ENCODE peak calls at places on chromosomes 2 and 18, in eight cellular contexts. R is A549, Z is tibial nerve, E is K562, Y is heart left ventricle, T is adrenal gland, H is lower leg skin, A is spleen. S is an unnamed sample.
A peak's percentile ranks its signal among the peaks of the same experiment; 100 is the strongest.

GRCh38 chr18:3402962-3403585 is 46.9 kb upstream of the TGIF1 start:
- DNase-seq in R (peak; percentile 52), Z (no peak), E (no peak), Y (no peak), T (no peak), H (no peak), A (no peak), S (no peak)

GRCh38 chr18:3151379-3152264 is 68.1 kb downstream of the MYOM1 start:
- DNase-seq in R (peak; percentile 30), Z (no peak), E (peak; percentile 65), Y (no peak), T (no peak), H (no peak), A (no peak), S (no peak)

GRCh38 chr2:224359569-224359968 is 42.3 kb downstream of the FAM124B start:
- DNase-seq in R (peak; percentile 8), Z (no peak), E (peak; percentile 21), Y (no peak), T (no peak), H (no peak), A (no peak), S (no peak)

GRCh38 chr2:150404147-150404546 is 83.3 kb downstream of the RND3 start:
- DNase-seq in R (no peak), Z (no peak), E (no peak), Y (no peak), T (no peak), H (no peak), A (no peak), S (no peak)

GRCh38 chr2:109098251-109098920 is 30.6 kb upstream of the SH3RF3 start:
- DNase-seq in R (no peak), Z (no peak), E (no peak), Y (no peak), T (peak; percentile 48), H (no peak), A (no peak), S (no peak)

GRCh38 chr18:32974421-32975165 is 201.8 kb upstream of the KLHL14 start:
- DNase-seq in R (no peak), Z (no peak), E (no peak), Y (no peak), T (no peak), H (no peak), A (no peak), S (no peak)

GRCh38 chr2:38184964-38185603 is 109.1 kb upstream of the CYP1B1 start:
- DNase-seq in R (no peak), Z (no peak), E (no peak), Y (no peak), T (no peak), H (no peak), A (no peak), S (no peak)

GRCh38 chr2:182066439-182067061 is 80.9 kb downstream of the PPP1R1C start:
- DNase-seq in R (no peak), Z (no peak), E (no peak), Y (no peak), T (no peak), H (no peak), A (no peak), S (no peak)

GRCh38 chr2:33395660-33396249 is 80.7 kb upstream of the RASGRP3 start:
- DNase-seq in R (peak; percentile 78), Z (peak; percentile 26), E (peak; percentile 54), Y (peak; percentile 23), T (peak; percentile 66), H (peak; percentile 31), A (no peak), S (no peak)

GRCh38 chr18:10405014-10405493 is 49.4 kb upstream of the APCDD1 start:
- DNase-seq in R (no peak), Z (no peak), E (no peak), Y (no peak), T (no peak), H (no peak), A (no peak), S (no peak)

GRCh38 chr2:32384529-32384928 is 27.7 kb downstream of the BIRC6 start:
- DNase-seq in R (no peak), Z (no peak), E (no peak), Y (no peak), T (no peak), H (no peak), A (no peak), S (no peak)

GRCh38 chr2:7053650-7054262 is 136.5 kb downstream of the RNF144A start:
- DNase-seq in R (no peak), Z (no peak), E (no peak), Y (no peak), T (peak; percentile 81), H (no peak), A (peak; percentile 78), S (no peak)

DNA sequence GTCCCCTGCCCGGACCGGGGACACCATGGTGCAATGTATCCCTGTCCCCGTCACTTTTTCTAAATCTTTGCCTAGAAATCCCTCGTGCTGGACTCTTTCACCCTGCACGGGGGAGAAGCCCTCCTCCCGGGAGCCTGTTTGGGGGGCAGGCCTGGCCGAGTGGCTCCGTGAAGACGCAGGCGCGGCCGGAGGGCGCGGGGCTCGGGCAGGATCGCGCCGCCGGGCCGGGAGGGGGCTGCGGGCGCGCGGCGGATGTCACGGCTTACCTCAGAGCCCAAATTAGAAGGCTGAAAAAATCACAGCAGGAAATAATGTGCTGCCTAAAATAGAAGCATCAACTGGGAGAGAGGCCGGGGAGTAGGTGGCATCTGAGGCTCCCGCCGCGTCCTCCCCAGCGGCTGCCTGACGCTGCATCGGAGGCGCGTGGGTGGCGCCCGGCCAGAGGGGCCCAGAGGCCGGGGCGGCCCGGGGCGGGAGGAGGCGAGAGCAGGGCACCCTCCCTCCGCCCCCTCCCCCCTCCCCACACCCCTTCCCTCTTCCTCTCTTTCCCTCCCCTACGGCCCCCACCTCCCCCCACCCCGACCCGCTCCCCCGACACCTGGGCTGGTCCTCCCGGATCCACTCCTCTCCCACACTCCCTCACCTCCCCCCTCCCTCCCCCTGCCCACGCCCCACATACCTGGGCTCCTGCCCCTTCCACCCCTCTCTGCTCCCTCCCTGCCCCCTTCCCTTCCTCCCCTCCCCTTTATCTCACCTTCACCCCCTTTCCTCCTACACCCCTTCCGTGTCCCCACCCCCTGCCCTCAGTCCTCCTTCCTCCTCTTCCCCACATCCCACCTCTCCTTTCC is 51.9 kb downstream of the SLC4A1AP start:
- DNase-seq in R (peak; percentile 61), Z (no peak), E (peak; percentile 43), Y (peak; percentile 85), T (peak; percentile 74), H (no peak), A (no peak), S (no peak)
- TF ChIP-seq POLR2A in R (peak; percentile 4), Z (no peak), E (no peak), Y (peak; percentile 90), T (no peak), H (no peak), A (no peak), S (no peak)

GRCh38 chr2:68366083-68366560 is 1.0 kb downstream of the PLEK start:
- DNase-seq in R (no peak), Z (no peak), E (no peak), Y (no peak), T (peak; percentile 54), H (no peak), A (no peak), S (no peak)

GRCh38 chr2:68365087-68365486 is at the start of gene PLEK:
- DNase-seq in R (no peak), Z (peak; percentile 21), E (no peak), Y (peak; percentile 38), T (peak; percentile 75), H (peak; percentile 53), A (peak; percentile 93), S (no peak)

GRCh38 chr2:68362749-68363148 is 2.3 kb upstream of the PLEK start:
- DNase-seq in R (no peak), Z (no peak), E (no peak), Y (no peak), T (no peak), H (no peak), A (no peak), S (no peak)

GRCh38 chr2:68362069-68362468 is 3.0 kb upstream of the PLEK start:
- DNase-seq in R (peak; percentile 81), Z (peak; percentile 62), E (peak; percentile 88), Y (peak; percentile 79), T (peak; percentile 87), H (peak; percentile 53), A (peak; percentile 94), S (peak; percentile 8)

GRCh38 chr2:68363731-68364130 is 1.4 kb upstream of the PLEK start:
- DNase-seq in R (no peak), Z (no peak), E (no peak), Y (no peak), T (no peak), H (no peak), A (no peak), S (no peak)
- TF ChIP-seq CTCF in R (no peak), Z (no peak), E (no peak), Y (no peak), T (no peak), H (no peak), A (no peak), S (no peak)

DNA sequence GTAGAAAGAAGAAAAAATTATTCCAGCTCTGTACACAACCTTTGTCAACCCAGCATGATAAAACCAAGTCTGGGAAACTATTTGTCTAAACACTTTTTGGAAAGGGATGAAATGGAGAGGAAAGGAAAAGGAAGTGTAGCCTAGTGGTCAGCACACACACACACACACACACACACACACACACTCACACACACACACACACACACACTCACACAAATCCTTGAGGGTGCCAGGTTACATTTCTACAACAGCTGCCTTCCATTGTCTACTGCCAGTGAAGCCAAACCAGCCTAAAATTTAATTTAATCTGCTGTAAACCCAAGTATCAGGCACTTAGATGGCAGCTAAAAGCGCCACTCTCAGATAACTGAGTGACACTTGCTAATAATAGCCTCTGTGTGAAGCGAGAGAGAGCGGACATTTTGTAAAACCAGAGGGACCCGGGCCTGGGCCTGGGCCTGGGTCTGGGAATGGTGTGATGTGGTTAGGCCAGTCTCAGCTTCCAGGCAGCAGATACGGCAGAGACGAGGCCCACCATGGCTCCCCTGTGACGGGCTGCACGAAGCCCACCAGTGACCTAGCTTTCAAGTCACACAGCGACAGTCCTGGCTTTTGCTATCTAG is 32.4 kb downstream of the BCL11A start:
- DNase-seq in R (no peak), Z (no peak), E (no peak), Y (no peak), T (no peak), H (no peak), A (peak; percentile 64), S (no peak)
- H3K4me3 ChIP-seq in R (no peak overlapping the region), Z (no peak overlapping the region), E (no peak overlapping the region), Y (no peak overlapping the region), T (no peak overlapping the region), H (no peak overlapping the region), A (no peak overlapping the region), S (no peak overlapping the region)

DNA sequence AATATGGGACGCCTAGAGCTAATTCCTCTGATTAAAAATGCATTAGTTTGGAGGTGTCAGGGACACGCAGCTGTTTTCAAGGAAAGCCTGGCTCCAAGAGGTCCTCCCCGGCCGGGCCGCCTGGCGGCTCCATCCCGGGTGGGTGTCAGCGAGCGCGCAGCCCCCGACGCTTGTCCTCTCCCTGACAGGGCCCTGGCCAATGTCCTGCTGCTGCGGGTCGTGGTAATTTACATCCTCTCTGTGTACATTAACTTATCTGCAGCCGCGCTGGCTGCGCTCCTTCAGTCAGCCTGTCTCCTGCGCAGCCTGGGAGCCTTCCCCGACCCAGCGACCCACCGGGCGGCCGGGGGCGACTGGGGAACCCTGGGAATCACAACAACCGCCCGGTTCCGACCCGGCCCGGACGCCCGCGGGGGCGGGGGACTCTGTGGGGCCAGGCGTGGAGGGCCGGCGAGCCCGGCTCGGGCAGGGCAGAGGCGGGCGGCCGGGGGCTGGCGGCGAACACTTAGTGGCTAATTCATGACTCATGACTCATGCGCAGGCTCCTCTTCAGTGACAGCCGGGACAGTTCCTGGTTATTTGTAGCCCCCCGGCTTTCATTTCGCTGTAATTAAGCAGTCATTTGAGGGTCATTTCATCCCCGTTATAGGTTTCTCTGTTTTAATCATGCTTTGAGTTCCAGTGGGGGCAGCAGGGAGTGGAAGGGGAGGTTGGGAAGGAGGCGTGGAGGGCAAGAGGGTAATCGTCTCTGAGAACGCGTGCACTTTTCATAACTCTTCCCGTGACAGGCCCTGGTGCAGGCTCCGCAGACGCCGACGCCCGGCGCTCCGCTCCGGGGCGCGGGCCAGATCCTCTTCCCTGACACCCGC is 141.9 kb upstream of the CTAGE1 start:
- DNase-seq in R (peak; percentile 59), Z (no peak), E (peak; percentile 68), Y (peak; percentile 76), T (peak; percentile 89), H (no peak), A (peak; percentile 81), S (no peak)
- TF ChIP-seq POLR2A in R (no peak), Z (no peak), E (no peak), Y (peak; percentile 42), T (peak; percentile 70), H (no peak), A (no peak), S (no peak)

S was measured in esophagus squamous epithelium.